ENCODE peak calls at places on chromosomes 7 and 10, in four cellular contexts. One of them, this sample, is unnamed.

GRCh38 chr7:42315631-42316030 is 78.6 kb upstream of the GLI3 start:
- DNase-seq in H7: no peak
- DNase-seq in activated CD8-positive, alpha-beta memory T cell treated with anti-CD3 and anti-CD28 coated beads for 24 hours: no peak
- DNase-seq in C1 segment of cervical spinal cord: no peak
- DNase-seq in this sample: no peak

GRCh38 chr7:30787476-30787875 is 16.3 kb downstream of the MINDY4 start:
- DNase-seq in activated CD8-positive, alpha-beta memory T cell treated with anti-CD3 and anti-CD28 coated beads for 24 hours: no peak
- DNase-seq in C1 segment of cervical spinal cord: no peak
- DNase-seq in H7: no peak
- DNase-seq in this sample: no peak

GRCh38 chr7:132557489-132558044 is 18.7 kb downstream of the PLXNA4 start:
- DNase-seq in activated CD8-positive, alpha-beta memory T cell treated with anti-CD3 and anti-CD28 coated beads for 24 hours: no peak
- DNase-seq in C1 segment of cervical spinal cord: no peak
- DNase-seq in H7: peak
- DNase-seq in this sample: peak

GRCh38 chr10:13961096-13961495 is 369.6 kb downstream of the FRMD4A start:
- DNase-seq in H7: no peak
- DNase-seq in C1 segment of cervical spinal cord: no peak
- DNase-seq in activated CD8-positive, alpha-beta memory T cell treated with anti-CD3 and anti-CD28 coated beads for 24 hours: no peak
- DNase-seq in this sample: no peak

GRCh38 chr7:47596502-47597202 is 14.7 kb upstream of the TNS3 start:
- DNase-seq in activated CD8-positive, alpha-beta memory T cell treated with anti-CD3 and anti-CD28 coated beads for 24 hours: no peak
- DNase-seq in H7: no peak
- DNase-seq in C1 segment of cervical spinal cord: no peak
- DNase-seq in this sample: no peak

GRCh38 chr7:12670071-12670729 is 17.2 kb upstream of the ARL4A start:
- DNase-seq in activated CD8-positive, alpha-beta memory T cell treated with anti-CD3 and anti-CD28 coated beads for 24 hours: no peak
- DNase-seq in H7: no peak
- DNase-seq in C1 segment of cervical spinal cord: no peak
- DNase-seq in this sample: peak

GRCh38 chr7:128274246-128274889 is 33.3 kb downstream of the LEP start:
- DNase-seq in C1 segment of cervical spinal cord: no peak
- DNase-seq in H7: peak
- DNase-seq in activated CD8-positive, alpha-beta memory T cell treated with anti-CD3 and anti-CD28 coated beads for 24 hours: peak
- DNase-seq in this sample: no peak

GRCh38 chr10:89078729-89079672 is 88.4 kb downstream of the FAS start:
- DNase-seq in C1 segment of cervical spinal cord: no peak
- DNase-seq in activated CD8-positive, alpha-beta memory T cell treated with anti-CD3 and anti-CD28 coated beads for 24 hours: no peak
- DNase-seq in H7: no peak
- DNase-seq in this sample: no peak

GRCh38 chr7:144513332-144513731 is 109.8 kb upstream of the NOBOX start:
- DNase-seq in C1 segment of cervical spinal cord: no peak
- DNase-seq in activated CD8-positive, alpha-beta memory T cell treated with anti-CD3 and anti-CD28 coated beads for 24 hours: no peak
- DNase-seq in H7: no peak
- DNase-seq in this sample: peak

GRCh38 chr10:53479365-53479764 is 706.8 kb upstream of the MBL2 start:
- DNase-seq in H7: no peak
- DNase-seq in C1 segment of cervical spinal cord: no peak
- DNase-seq in activated CD8-positive, alpha-beta memory T cell treated with anti-CD3 and anti-CD28 coated beads for 24 hours: no peak
- DNase-seq in this sample: no peak

GRCh38 chr7:3194501-3195141 is 106.4 kb upstream of the SDK1 start:
- DNase-seq in H7: peak
- DNase-seq in C1 segment of cervical spinal cord: no peak
- DNase-seq in activated CD8-positive, alpha-beta memory T cell treated with anti-CD3 and anti-CD28 coated beads for 24 hours: no peak
- DNase-seq in this sample: peak

This sample was measured in hepatocyte.